ENCODE peak calls at places on chromosomes 4 and X, in four cellular contexts. One of them, this sample, is unnamed.

GRCh38 chr4:71595576-71596108 is 188.2 kb downstream of the GC start:
- DNase-seq in body of pancreas: no peak
- DNase-seq in kidney: no peak
- DNase-seq in heart left ventricle: no peak
- DNase-seq in this sample: no peak

GRCh38 chr4:32672369-32672768 is 1952.2 kb downstream of the PCDH7 start:
- DNase-seq in body of pancreas: no peak
- DNase-seq in kidney: no peak
- DNase-seq in heart left ventricle: no peak
- DNase-seq in this sample: no peak

GRCh38 chrX:134933911-134934310 is 56.9 kb upstream of the SMIM10 start:
- DNase-seq in kidney: no peak
- DNase-seq in body of pancreas: no peak
- DNase-seq in heart left ventricle: peak
- DNase-seq in this sample: no peak

GRCh38 chrX:357693-358471 is 28.8 kb downstream of the PPP2R3B start:
- DNase-seq in kidney: peak
- DNase-seq in heart left ventricle: peak
- DNase-seq in body of pancreas: no peak
- DNase-seq in this sample: peak

GRCh38 chrX:79138658-79139241 is 5.7 kb upstream of the GPR174 start:
- DNase-seq in body of pancreas: no peak
- DNase-seq in kidney: no peak
- DNase-seq in heart left ventricle: no peak
- DNase-seq in this sample: no peak

GRCh38 chr4:4521767-4522166 is 20.1 kb downstream of the STX18 start:
- DNase-seq in body of pancreas: no peak
- DNase-seq in heart left ventricle: no peak
- DNase-seq in kidney: no peak
- DNase-seq in this sample: no peak

GRCh38 chr4:70703695-70704332 is 15.5 kb downstream of the UTP3 start:
- DNase-seq in body of pancreas: no peak
- DNase-seq in heart left ventricle: no peak
- DNase-seq in kidney: no peak
- DNase-seq in this sample: no peak

GRCh38 chr4:147591048-147591577 is 26.1 kb upstream of the TMEM184C start:
- DNase-seq in body of pancreas: no peak
- DNase-seq in kidney: no peak
- DNase-seq in heart left ventricle: no peak
- DNase-seq in this sample: no peak

GRCh38 chrX:41733939-41734338 is 10.0 kb downstream of the GPR82 start:
- DNase-seq in heart left ventricle: no peak
- DNase-seq in kidney: no peak
- DNase-seq in body of pancreas: no peak
- DNase-seq in this sample: no peak

GRCh38 chr4:75729836-75730235 is 5.5 kb downstream of the USO1 start:
- DNase-seq in kidney: no peak
- DNase-seq in heart left ventricle: no peak
- DNase-seq in body of pancreas: no peak
- DNase-seq in this sample: no peak

GRCh38 chr4:85761803-85762202 is 286.9 kb downstream of the ARHGAP24 start:
- DNase-seq in kidney: no peak
- DNase-seq in body of pancreas: peak
- DNase-seq in heart left ventricle: peak
- DNase-seq in this sample: no peak

GRCh38 chr4:108351806-108352205 is 183.1 kb upstream of the LEF1 start:
- DNase-seq in heart left ventricle: no peak
- DNase-seq in body of pancreas: no peak
- DNase-seq in kidney: no peak
- DNase-seq in this sample: no peak

GRCh38 chr4:141435446-141436225 is 200.7 kb upstream of the IL15 start:
- DNase-seq in kidney: no peak
- DNase-seq in heart left ventricle: no peak
- DNase-seq in body of pancreas: no peak
- DNase-seq in this sample: no peak

GRCh38 chr4:4689694-4690440 is 148.0 kb upstream of the STX18 start:
- DNase-seq in kidney: no peak
- DNase-seq in heart left ventricle: no peak
- DNase-seq in body of pancreas: no peak
- DNase-seq in this sample: no peak

GRCh38 chr4:135508006-135508714 is 1306.6 kb upstream of the PABPC4L start:
- DNase-seq in body of pancreas: no peak
- DNase-seq in heart left ventricle: no peak
- DNase-seq in kidney: no peak
- DNase-seq in this sample: no peak

GRCh38 chr4:40990202-40990898 is 224.0 kb downstream of the APBB2 start:
- DNase-seq in body of pancreas: no peak
- DNase-seq in heart left ventricle: no peak
- DNase-seq in kidney: no peak
- DNase-seq in this sample: no peak

GRCh38 chr4:80462537-80463207 is 127.1 kb downstream of the CFAP299 start:
- DNase-seq in body of pancreas: no peak
- DNase-seq in heart left ventricle: no peak
- DNase-seq in kidney: no peak
- DNase-seq in this sample: no peak

GRCh38 chr4:175916636-175917351 is 104.7 kb upstream of the GPM6A start:
- DNase-seq in heart left ventricle: no peak
- DNase-seq in kidney: no peak
- DNase-seq in body of pancreas: no peak
- DNase-seq in this sample: no peak

GRCh38 chr4:118032691-118033090 is 1.6 kb upstream of the NDST3 start:
- DNase-seq in body of pancreas: no peak
- DNase-seq in heart left ventricle: no peak
- DNase-seq in kidney: no peak
- DNase-seq in this sample: no peak

GRCh38 chr4:789571-790465 is 36.1 kb downstream of the CPLX1 start:
- DNase-seq in body of pancreas: no peak
- DNase-seq in heart left ventricle: no peak
- DNase-seq in kidney: peak
- DNase-seq in this sample: peak

GRCh38 chr4:138113819-138114415 is 128.2 kb downstream of the SLC7A11 start:
- DNase-seq in body of pancreas: no peak
- DNase-seq in heart left ventricle: no peak
- DNase-seq in kidney: no peak
- DNase-seq in this sample: no peak

GRCh38 chr4:7390906-7391636 is 43.7 kb downstream of the PSAPL1 start:
- DNase-seq in kidney: peak
- DNase-seq in body of pancreas: no peak
- DNase-seq in heart left ventricle: no peak
- DNase-seq in this sample: peak

GRCh38 chr4:113604955-113605354 is 156.6 kb downstream of the CAMK2D start:
- DNase-seq in kidney: no peak
- DNase-seq in body of pancreas: no peak
- DNase-seq in heart left ventricle: no peak
- DNase-seq in this sample: no peak

GRCh38 chrX:100642296-100642695 is 1.7 kb upstream of the SRPX2 start:
- DNase-seq in heart left ventricle: no peak
- DNase-seq in body of pancreas: no peak
- DNase-seq in kidney: no peak
- DNase-seq in this sample: no peak

GRCh38 chrX:105191878-105192277 is 28.6 kb downstream of the TEX13A start:
- DNase-seq in body of pancreas: no peak
- DNase-seq in kidney: no peak
- DNase-seq in heart left ventricle: no peak
- DNase-seq in this sample: no peak

GRCh38 chr4:6948134-6948460 is 38.5 kb downstream of the TBC1D14 start:
- DNase-seq in kidney: no peak
- DNase-seq in heart left ventricle: no peak
- DNase-seq in body of pancreas: no peak
- DNase-seq in this sample: no peak

GRCh38 chr4:78864405-78865024 is 74.7 kb downstream of the PAQR3 start:
- DNase-seq in body of pancreas: no peak
- DNase-seq in heart left ventricle: no peak
- DNase-seq in kidney: no peak
- DNase-seq in this sample: no peak

GRCh38 chr4:186900232-186900900 is 176.7 kb upstream of the FAT1 start:
- DNase-seq in body of pancreas: no peak
- DNase-seq in kidney: no peak
- DNase-seq in heart left ventricle: no peak
- DNase-seq in this sample: no peak

GRCh38 chrX:19361701-19362100 is 18.0 kb downstream of the PDHA1 start:
- DNase-seq in body of pancreas: no peak
- DNase-seq in kidney: no peak
- DNase-seq in heart left ventricle: no peak
- DNase-seq in this sample: no peak

GRCh38 chr4:7282094-7282370 is 89.7 kb downstream of the SORCS2 start:
- DNase-seq in body of pancreas: no peak
- DNase-seq in kidney: no peak
- DNase-seq in heart left ventricle: no peak
- DNase-seq in this sample: no peak

GRCh38 chr4:156754832-156755570 is 216.6 kb downstream of the PDGFC start:
- DNase-seq in body of pancreas: no peak
- DNase-seq in heart left ventricle: no peak
- DNase-seq in kidney: no peak
- DNase-seq in this sample: no peak

GRCh38 chr4:184695178-184695896 is 38.6 kb downstream of the CENPU start:
- DNase-seq in kidney: no peak
- DNase-seq in body of pancreas: no peak
- DNase-seq in heart left ventricle: no peak
- DNase-seq in this sample: no peak

GRCh38 chr4:57080781-57081650 is 29.2 kb downstream of the IGFBP7 start:
- DNase-seq in body of pancreas: no peak
- DNase-seq in heart left ventricle: no peak
- DNase-seq in kidney: peak
- DNase-seq in this sample: no peak

DNA sequence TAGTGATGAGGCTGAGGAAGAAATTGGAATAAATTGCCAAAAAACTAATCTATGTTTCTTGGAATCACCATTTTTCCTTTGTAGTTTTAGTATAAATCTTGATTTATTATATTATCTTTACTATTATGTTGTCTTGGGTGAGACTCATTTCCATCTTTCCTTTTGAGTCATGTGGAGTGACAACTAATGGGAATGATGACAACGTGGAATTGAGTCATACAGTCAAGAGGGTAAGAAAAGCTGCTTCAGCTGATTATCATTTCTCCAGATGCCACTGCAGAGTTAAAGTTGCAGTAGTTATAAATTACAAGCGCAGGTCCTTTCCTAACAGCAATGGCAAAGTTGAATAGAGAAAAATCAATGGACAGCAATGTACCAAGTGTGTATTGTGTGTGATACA is 30.8 kb upstream of the HHIP start:
- DNase-seq in body of pancreas: no peak
- DNase-seq in kidney: no peak
- DNase-seq in heart left ventricle: no peak
- DNase-seq in this sample: no peak
- TF ChIP-seq CTCF in body of pancreas: no peak
- TF ChIP-seq CTCF in kidney: no peak
- TF ChIP-seq CTCF in heart left ventricle: no peak
- TF ChIP-seq CTCF in this sample: no peak

GRCh38 chr4:20428410-20429160 is 176.9 kb downstream of the SLIT2 start:
- DNase-seq in heart left ventricle: no peak
- DNase-seq in body of pancreas: no peak
- DNase-seq in kidney: no peak
- DNase-seq in this sample: no peak
- TF ChIP-seq CTCF in heart left ventricle: no peak
- TF ChIP-seq CTCF in body of pancreas: peak
- TF ChIP-seq CTCF in kidney: no peak
- TF ChIP-seq CTCF in this sample: peak

GRCh38 chr4:94171616-94172015 is 36.0 kb upstream of the SMARCAD1 start:
- DNase-seq in heart left ventricle: no peak
- DNase-seq in body of pancreas: no peak
- DNase-seq in kidney: no peak
- DNase-seq in this sample: no peak
- TF ChIP-seq CTCF in heart left ventricle: peak
- TF ChIP-seq CTCF in body of pancreas: no peak
- TF ChIP-seq CTCF in kidney: no peak
- TF ChIP-seq CTCF in this sample: peak

GRCh38 chr4:123659759-123660158 is 263.2 kb downstream of the SPRY1 start:
- DNase-seq in body of pancreas: no peak
- DNase-seq in kidney: no peak
- DNase-seq in heart left ventricle: no peak
- DNase-seq in this sample: no peak
- TF ChIP-seq CTCF in body of pancreas: peak
- TF ChIP-seq CTCF in kidney: peak
- TF ChIP-seq CTCF in heart left ventricle: no peak
- TF ChIP-seq CTCF in this sample: peak

GRCh38 chrX:51494409-51494808 is 2.0 kb downstream of the NUDT11 start:
- DNase-seq in kidney: no peak
- DNase-seq in heart left ventricle: no peak
- DNase-seq in body of pancreas: no peak
- DNase-seq in this sample: no peak
- TF ChIP-seq CTCF in kidney: no peak
- TF ChIP-seq CTCF in heart left ventricle: no peak
- TF ChIP-seq CTCF in body of pancreas: no peak
- TF ChIP-seq CTCF in this sample: peak

DNA sequence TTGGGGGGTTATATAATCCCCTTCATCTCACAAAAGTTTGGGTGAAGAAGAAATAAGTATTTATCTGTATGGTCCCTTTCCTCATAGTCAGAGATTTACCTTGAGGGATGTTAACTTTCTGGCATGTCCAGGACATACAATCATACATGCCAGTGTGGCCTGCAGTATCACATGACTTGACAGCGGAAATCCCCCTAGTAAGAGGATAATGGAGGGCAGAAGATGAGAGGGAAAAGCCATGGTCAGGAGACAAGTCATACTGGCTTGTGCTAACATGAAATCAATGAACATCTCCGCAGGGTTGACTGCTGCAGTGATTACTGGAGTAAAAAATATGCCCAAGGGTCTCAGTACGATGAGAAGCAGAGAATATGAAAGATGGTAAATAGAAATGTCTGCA is 1385.7 kb upstream of the ADGRL3 start:
- DNase-seq in heart left ventricle: no peak
- DNase-seq in body of pancreas: no peak
- DNase-seq in kidney: no peak
- DNase-seq in this sample: no peak
- TF ChIP-seq CTCF in heart left ventricle: no peak
- TF ChIP-seq CTCF in body of pancreas: no peak
- TF ChIP-seq CTCF in kidney: no peak
- TF ChIP-seq CTCF in this sample: no peak